ENCODE peak calls at places on chromosomes 5 and 9, in five cellular contexts. B, A, C, H and J are unnamed samples.

GRCh38 chr9:69590241-69590640 is 81.9 kb downstream of the APBA1 start:
- DNase-seq in C (no peak), B (no peak), A (no peak), H (no peak), J (no peak)

GRCh38 chr9:100309992-100310391 is 42.8 kb downstream of the TEX10 start:
- DNase-seq in A (no peak), H (no peak), C (no peak), B (no peak), J (no peak)

GRCh38 chr5:38500861-38501260 is 55.6 kb downstream of the LIFR start:
- DNase-seq in C (no peak), H (peak), A (no peak), B (no peak), J (no peak)

GRCh38 chr5:72160959-72161358 is 53.7 kb downstream of the MAP1B start:
- DNase-seq in H (peak), B (no peak), C (no peak), A (no peak), J (no peak)

GRCh38 chr5:149895416-149896345 is 48.9 kb downstream of the PDE6A start:
- DNase-seq in C (no peak), A (no peak), B (no peak), H (peak), J (no peak)

GRCh38 chr9:85960688-85961093 is 19.7 kb downstream of the NAA35 start:
- DNase-seq in C (no peak), A (no peak), B (no peak), H (no peak), J (peak)

GRCh38 chr5:140312067-140312790 is 9.3 kb upstream of the PFDN1 start:
- DNase-seq in A (no peak), B (no peak), H (peak), C (peak), J (no peak)

GRCh38 chr5:129622531-129622930 is 125.4 kb upstream of the MINAR2 start:
- DNase-seq in A (no peak), C (no peak), H (no peak), B (no peak), J (no peak)

GRCh38 chr9:124267271-124267807 is 9.6 kb downstream of the NEK6 start:
- DNase-seq in B (no peak), A (peak), H (peak), C (peak), J (no peak)

GRCh38 chr5:15203376-15203775 is 296.6 kb upstream of the FBXL7 start:
- DNase-seq in A (no peak), B (no peak), C (no peak), H (peak), J (no peak)

GRCh38 chr9:104810421-104811339 is 46.8 kb downstream of the NIPSNAP3B start:
- DNase-seq in H (peak), A (no peak), C (peak), B (no peak), J (no peak)
- H3K27ac ChIP-seq in H (no peak), A (no peak), C (peak), B (peak), J (peak)

DNA sequence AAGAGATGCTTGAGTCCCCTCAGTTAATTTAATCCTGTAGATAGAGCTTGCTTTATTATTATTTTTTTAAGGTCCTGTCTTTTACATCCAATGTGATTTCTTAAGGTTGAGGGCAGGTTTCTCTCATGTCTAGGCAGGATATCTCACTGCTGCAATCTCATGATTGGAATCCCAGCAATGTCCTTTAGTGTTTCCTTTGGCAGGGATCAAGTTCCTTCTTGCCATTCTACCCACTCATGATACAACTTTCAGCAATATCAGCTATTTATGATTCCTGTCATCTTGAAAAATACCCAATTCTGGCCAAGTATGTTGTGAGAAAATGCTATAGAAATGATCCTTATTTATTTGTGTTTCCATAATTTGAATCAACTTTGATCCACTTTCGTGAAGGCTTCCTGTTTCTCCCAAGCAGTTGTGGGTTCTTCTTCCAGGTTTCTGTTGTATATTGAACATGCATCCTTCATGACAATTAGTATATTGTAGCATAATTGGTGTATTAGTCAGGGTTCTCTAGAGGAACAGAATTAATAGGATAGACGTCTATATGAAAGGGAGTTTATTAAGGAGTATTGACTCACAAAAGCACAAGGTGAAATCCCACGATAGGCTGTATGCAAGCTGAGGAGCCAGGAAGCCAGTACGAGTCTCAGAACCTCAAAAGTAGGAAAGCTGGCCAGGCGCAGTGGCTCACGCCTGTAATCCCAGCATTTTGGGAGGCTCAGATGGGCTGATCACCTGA is 18.4 kb upstream of the VPS13A start:
- DNase-seq in A (no peak), B (no peak), H (peak), C (no peak), J (no peak)
- H3K27ac ChIP-seq in A (no peak), B (no peak), H (peak), C (no peak), J (no peak)

GRCh38 chr9:104969116-104969515 is 41.2 kb upstream of the ABCA1 start:
- DNase-seq in A (no peak), B (no peak), H (no peak), C (no peak), J (no peak)
- H3K27ac ChIP-seq in A (no peak), B (peak), H (no peak), C (peak), J (peak)

GRCh38 chr5:88045146-88045545 is 223.5 kb downstream of the TMEM161B start:
- DNase-seq in B (no peak), H (no peak), C (no peak), A (no peak), J (peak)
- H3K27ac ChIP-seq in B (no peak), H (no peak), C (no peak), A (no peak), J (peak)